ENCODE peak calls at places on chromosomes 1 and 21, in six cellular contexts. B is ELR, Y is testis, E is NCI-H1436, A is iris pigment epithelial cell, V is GOT3. M is an unnamed sample.

GRCh38 chr1:212237651-212238050 is 47.6 kb upstream of the PPP2R5A start:
- DNase-seq in E (no peak), Y (no peak), A (no peak), B (peak; percentile 32), V (no peak), M (peak; percentile 22)

GRCh38 chr1:56461158-56462127 is 117.9 kb downstream of the PLPP3 start:
- DNase-seq in V (no peak), A (no peak), Y (no peak), E (no peak), B (no peak), M (no peak)

GRCh38 chr1:200153277-200154055 is 126.0 kb downstream of the NR5A2 start:
- DNase-seq in Y (no peak), V (no peak), A (no peak), E (no peak), B (no peak), M (no peak)

GRCh38 chr1:45870500-45870899 is 67.1 kb downstream of the MAST2 start:
- DNase-seq in V (no peak), A (no peak), B (peak; percentile 71), E (no peak), Y (no peak), M (no peak)

GRCh38 chr1:215473943-215474342 is 93.2 kb upstream of the KCTD3 start:
- DNase-seq in B (no peak), E (no peak), A (peak; percentile 47), Y (no peak), V (no peak), M (no peak)

GRCh38 chr1:17535300-17535937 is 4.1 kb upstream of the ARHGEF10L start:
- DNase-seq in B (no peak), V (no peak), E (no peak), A (no peak), Y (no peak), M (no peak)

GRCh38 chr1:205547932-205548827 is 43.7 kb downstream of the CDK18 start:
- DNase-seq in E (no peak), V (no peak), A (no peak), B (peak; percentile 28), Y (no peak), M (no peak)

GRCh38 chr1:164673584-164674214 is 114.7 kb downstream of the PBX1 start:
- DNase-seq in B (peak; percentile 53), E (no peak), V (no peak), Y (peak; percentile 56), A (no peak), M (no peak)

GRCh38 chr1:86504895-86505625 is 36.3 kb downstream of the CLCA1 start:
- DNase-seq in A (no peak), V (no peak), B (peak; percentile 44), E (no peak), Y (no peak), M (no peak)

GRCh38 chr1:117275055-117275454 is 64.3 kb upstream of the VTCN1 start:
- DNase-seq in B (no peak), E (no peak), A (no peak), Y (no peak), V (no peak), M (no peak)

GRCh38 chr1:203638076-203638475 is 11.4 kb downstream of the ATP2B4 start:
- DNase-seq in E (no peak), Y (no peak), B (no peak), A (no peak), V (no peak), M (no peak)

GRCh38 chr1:2636733-2637132 is 3.9 kb upstream of the MMEL1 start:
- DNase-seq in V (no peak), A (no peak), B (no peak), E (no peak), Y (no peak), M (no peak)

GRCh38 chr1:16048573-16049189 is 5.1 kb downstream of the CLCNKB start:
- DNase-seq in Y (peak; percentile 53), V (no peak), E (peak; percentile 64), A (peak; percentile 27), B (peak; percentile 33), M (no peak)

GRCh38 chr21:42614391-42614790 is 39.0 kb upstream of the PDE9A start:
- DNase-seq in E (no peak), V (no peak), Y (no peak), B (no peak), A (no peak), M (no peak)

GRCh38 chr1:219189021-219189824 is 15.5 kb downstream of the LYPLAL1 start:
- DNase-seq in E (no peak), V (no peak), A (peak; percentile 84), B (peak; percentile 61), Y (no peak), M (peak; percentile 74)

GRCh38 chr1:72003092-72003491 is 279.2 kb downstream of the NEGR1 start:
- DNase-seq in E (no peak), B (no peak), V (no peak), Y (no peak), A (no peak), M (no peak)

GRCh38 chr1:47696911-47697441 is 259.1 kb downstream of the FOXD2 start:
- DNase-seq in A (no peak), V (no peak), Y (no peak), E (no peak), B (no peak), M (no peak)

GRCh38 chr1:53295746-53296722 is 31.8 kb downstream of the LRP8 start:
- DNase-seq in A (no peak), Y (no peak), B (no peak), V (no peak), E (no peak), M (no peak)

GRCh38 chr1:165842363-165843129 is 15.1 kb downstream of the UCK2 start:
- DNase-seq in A (peak; percentile 37), Y (no peak), V (no peak), B (peak; percentile 60), E (no peak), M (peak; percentile 36)

GRCh38 chr1:26666855-26667254 is 29.0 kb upstream of the ARID1A start:
- DNase-seq in A (peak; percentile 69), Y (no peak), E (no peak), B (peak; percentile 50), V (no peak), M (no peak)

GRCh38 chr1:15172405-15173259 is 19.1 kb downstream of the TMEM51 start:
- DNase-seq in V (no peak), A (peak; percentile 64), B (no peak), Y (no peak), E (no peak), M (no peak)

GRCh38 chr1:77281491-77282186 is at the start of gene AK5:
- DNase-seq in A (peak; percentile 55), E (peak; percentile 22), V (no peak), B (peak; percentile 67), Y (peak; percentile 32), M (peak; percentile 36)

GRCh38 chr1:230251644-230252191 is 174.4 kb downstream of the PGBD5 start:
- DNase-seq in V (no peak), E (no peak), B (no peak), A (no peak), Y (peak; percentile 8), M (peak; percentile 21)

GRCh38 chr1:155979525-155980343 is 1.4 kb upstream of the ARHGEF2 start:
- DNase-seq in E (no peak), Y (no peak), A (no peak), B (peak; percentile 53), V (no peak), M (peak; percentile 51)

GRCh38 chr21:38054334-38054733 is 138.1 kb upstream of the KCNJ6 start:
- DNase-seq in E (no peak), A (no peak), Y (no peak), B (no peak), V (no peak), M (no peak)

GRCh38 chr1:24119859-24120756 is 8.2 kb upstream of the MYOM3 start:
- DNase-seq in A (peak; percentile 11), B (no peak), E (no peak), Y (peak; percentile 91), V (no peak), M (no peak)

GRCh38 chr1:149979245-149979971 is 31.1 kb downstream of the OTUD7B start:
- DNase-seq in A (no peak), E (no peak), V (no peak), Y (no peak), B (peak; percentile 56), M (no peak)

GRCh38 chr1:167454929-167455785 is 63.2 kb downstream of the CD247 start:
- DNase-seq in E (peak; percentile 22), Y (peak; percentile 63), A (peak; percentile 26), V (peak; percentile 19), B (peak; percentile 63), M (peak; percentile 72)

GRCh38 chr1:42821690-42822089 is 4.5 kb upstream of the SVBP start:
- DNase-seq in A (no peak), V (no peak), E (no peak), B (no peak), Y (no peak), M (no peak)

GRCh38 chr1:190169311-190170067 is 308.2 kb downstream of the BRINP3 start:
- DNase-seq in B (peak; percentile 72), A (peak; percentile 88), Y (no peak), E (no peak), V (no peak), M (no peak)

M was measured in GM06990.